ENCODE peak calls at places on chromosome 1, in four cellular contexts. One of them, this sample, is unnamed.

GRCh38 chr1:96641292-96641691 is 80.3 kb upstream of the PTBP2 start:
- DNase-seq in A549: no peak
- DNase-seq in GM12878: no peak
- DNase-seq in K562: no peak
- DNase-seq in this sample: no peak

GRCh38 chr1:179083031-179083345 is 1.1 kb downstream of the TOR3A start:
- DNase-seq in A549: no peak
- DNase-seq in GM12878: no peak
- DNase-seq in K562: no peak
- DNase-seq in this sample: peak; percentile 48

GRCh38 chr1:109844609-109845008 is 66.0 kb upstream of the CSF1 start:
- DNase-seq in A549: no peak
- DNase-seq in GM12878: no peak
- DNase-seq in K562: no peak
- DNase-seq in this sample: no peak

GRCh38 chr1:199205740-199206139 is 566.9 kb downstream of the PTPRC start:
- DNase-seq in A549: no peak
- DNase-seq in K562: no peak
- DNase-seq in GM12878: no peak
- DNase-seq in this sample: no peak

GRCh38 chr1:63203641-63204040 is 118.7 kb upstream of the FOXD3 start:
- DNase-seq in A549: no peak
- DNase-seq in GM12878: no peak
- DNase-seq in K562: no peak
- DNase-seq in this sample: no peak

GRCh38 chr1:32759997-32760623 is 57.0 kb downstream of the YARS1 start:
- DNase-seq in GM12878: no peak
- DNase-seq in A549: peak; percentile 95
- DNase-seq in K562: peak; percentile 55
- DNase-seq in this sample: no peak

GRCh38 chr1:25861316-25862286 is 2.3 kb upstream of the AUNIP start:
- DNase-seq in A549: no peak
- DNase-seq in K562: peak; percentile 89
- DNase-seq in GM12878: no peak
- DNase-seq in this sample: no peak

GRCh38 chr1:167904641-167905040 is 9.3 kb downstream of the ADCY10 start:
- DNase-seq in GM12878: no peak
- DNase-seq in K562: peak; percentile 54
- DNase-seq in A549: peak; percentile 25
- DNase-seq in this sample: no peak

GRCh38 chr1:37752583-37753471 is 12.1 kb downstream of the EPHA10 start:
- DNase-seq in K562: peak; percentile 50
- DNase-seq in GM12878: no peak
- DNase-seq in A549: no peak
- DNase-seq in this sample: peak; percentile 91

GRCh38 chr1:46489638-46490602 is at the start of gene DMBX1:
- DNase-seq in GM12878: no peak
- DNase-seq in K562: peak; percentile 95
- DNase-seq in A549: peak; percentile 35
- DNase-seq in this sample: peak; percentile 86

GRCh38 chr1:51679435-51679834 is 62.5 kb downstream of the OSBPL9 start:
- DNase-seq in K562: no peak
- DNase-seq in GM12878: peak; percentile 21
- DNase-seq in A549: peak; percentile 22
- DNase-seq in this sample: no peak

GRCh38 chr1:66676616-66677298 is 75.5 kb upstream of the DYNLT5 start:
- DNase-seq in A549: peak; percentile 17
- DNase-seq in GM12878: no peak
- DNase-seq in K562: no peak
- DNase-seq in this sample: no peak
- TF ChIP-seq RCOR1 in A549: no peak
- TF ChIP-seq RCOR1 in GM12878: no peak
- TF ChIP-seq RCOR1 in K562: no peak
- TF ChIP-seq RCOR1 in this sample: no peak

GRCh38 chr1:242017580-242018233 is 18.8 kb upstream of the MAP1LC3C start:
- DNase-seq in GM12878: no peak
- DNase-seq in K562: peak; percentile 80
- DNase-seq in A549: peak; percentile 69
- DNase-seq in this sample: peak; percentile 81
- TF ChIP-seq REST in GM12878: no peak
- TF ChIP-seq REST in K562: no peak
- TF ChIP-seq REST in A549: no peak
- TF ChIP-seq REST in this sample: no peak

DNA sequence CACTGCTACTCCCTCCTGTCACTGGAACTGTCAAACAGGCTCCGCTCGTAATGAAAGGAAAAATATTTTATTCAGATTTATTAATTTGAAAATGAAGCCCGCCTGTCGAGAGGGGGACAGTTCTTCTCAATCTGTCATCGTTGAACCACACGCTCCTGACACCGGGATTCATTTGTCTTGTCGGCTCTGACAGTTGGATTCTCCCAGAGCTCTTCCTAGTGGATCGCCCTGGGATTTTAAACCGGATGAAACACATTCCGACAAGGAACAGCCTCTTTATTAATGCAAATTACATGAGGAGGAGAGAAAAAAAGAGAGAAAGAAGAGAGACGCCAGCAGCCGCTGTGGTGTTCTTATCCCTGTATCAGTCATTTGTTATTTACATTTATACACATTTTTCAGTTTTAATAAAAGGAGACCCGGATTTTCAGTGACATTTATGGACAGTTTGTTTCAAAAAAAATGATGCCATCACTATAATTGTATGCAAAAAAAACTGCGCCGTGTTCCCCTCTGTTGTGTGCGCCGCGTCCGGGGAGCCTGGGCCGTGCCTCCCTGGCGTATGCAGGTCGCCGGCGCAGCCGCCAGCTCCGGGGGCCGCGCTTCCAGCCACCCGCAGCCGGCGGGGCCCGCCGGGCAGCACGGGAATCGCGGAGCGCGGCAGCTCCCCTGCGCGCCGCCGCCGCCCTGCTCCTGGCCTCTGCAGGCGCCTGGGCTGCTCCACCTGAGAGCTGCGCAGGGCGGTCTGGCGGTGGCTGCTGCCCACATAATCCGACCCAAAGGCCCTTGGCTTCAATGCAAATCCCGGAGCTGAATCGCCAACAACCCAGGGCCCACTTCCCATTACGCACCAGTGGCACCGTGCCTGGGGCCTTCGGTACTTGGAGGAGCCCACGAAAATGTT is 238.0 kb upstream of the PBX1 start:
- DNase-seq in GM12878: no peak
- DNase-seq in K562: no peak
- DNase-seq in A549: no peak
- DNase-seq in this sample: peak; percentile 58
- TF ChIP-seq RCOR1 in GM12878: no peak
- TF ChIP-seq RCOR1 in K562: no peak
- TF ChIP-seq RCOR1 in A549: no peak
- TF ChIP-seq RCOR1 in this sample: no peak

GRCh38 chr1:204817341-204817740 is 53.3 kb upstream of the NFASC start:
- DNase-seq in K562: no peak
- DNase-seq in A549: no peak
- DNase-seq in GM12878: no peak
- DNase-seq in this sample: no peak
- TF ChIP-seq REST in K562: no peak
- TF ChIP-seq REST in A549: no peak
- TF ChIP-seq REST in GM12878: no peak
- TF ChIP-seq REST in this sample: no peak